ENCODE peak calls at places on chromosomes 3 and 15, in seven cellular contexts. L, M, V, B, D, S and A are unnamed samples.

GRCh38 chr3:173652093-173652492 is 254.5 kb downstream of the NLGN1 start:
- DNase-seq in V (no peak), D (no peak), S (no peak), L (no peak), B (no peak), M (no peak), A (no peak)

GRCh38 chr3:140342668-140343067 is 335.2 kb upstream of the TRIM42 start:
- DNase-seq in L (no peak), V (no peak), D (no peak), M (peak), S (no peak), B (peak), A (peak)

GRCh38 chr3:115470254-115470653 is 153.1 kb upstream of the GAP43 start:
- DNase-seq in D (no peak), V (peak), M (no peak), S (no peak), L (no peak), B (no peak), A (no peak)

GRCh38 chr3:38139191-38139590 is 730 bp downstream of the MYD88 start:
- DNase-seq in M (no peak), V (no peak), D (no peak), S (no peak), B (no peak), L (no peak), A (no peak)

GRCh38 chr3:115848641-115849040 is 225.3 kb downstream of the GAP43 start:
- DNase-seq in L (no peak), S (no peak), B (no peak), V (no peak), D (no peak), M (no peak), A (no peak)

GRCh38 chr15:69016021-69016595 is 1.6 kb downstream of the NOX5 start:
- DNase-seq in M (no peak), B (no peak), D (no peak), V (no peak), L (no peak), S (no peak), A (no peak)

GRCh38 chr15:90603893-90604292 is 74.2 kb downstream of the CRTC3 start:
- DNase-seq in S (no peak), B (peak), L (no peak), M (no peak), V (no peak), D (peak), A (no peak)

GRCh38 chr3:72924055-72924454 is 36.2 kb downstream of the GXYLT2 start:
- DNase-seq in L (no peak), M (no peak), B (peak), D (no peak), S (no peak), V (no peak), A (no peak)

GRCh38 chr15:74725241-74725774 is at the start of gene CYP1A1:
- DNase-seq in B (no peak), M (no peak), S (peak), V (peak), L (no peak), D (no peak), A (no peak)

GRCh38 chr15:88605507-88606436 is 15.4 kb upstream of the AEN start:
- DNase-seq in D (peak), M (no peak), B (no peak), L (no peak), V (no peak), S (peak), A (no peak)

GRCh38 chr3:19543212-19543841 is 390.7 kb downstream of the EFHB start:
- DNase-seq in D (no peak), M (no peak), V (no peak), B (peak), S (no peak), L (no peak), A (no peak)

GRCh38 chr3:5806192-5806591 is 618.7 kb downstream of the EDEM1 start:
- DNase-seq in S (no peak), B (peak), L (no peak), M (no peak), V (no peak), D (no peak), A (no peak)

GRCh38 chr3:104316118-104316517 is 1050.6 kb upstream of the ALCAM start:
- DNase-seq in M (no peak), L (no peak), D (no peak), S (no peak), V (no peak), B (peak), A (no peak)

GRCh38 chr3:151216641-151217040 is 13.6 kb upstream of the GPR171 start:
- DNase-seq in B (peak), M (no peak), V (no peak), S (no peak), L (no peak), D (peak), A (no peak)

GRCh38 chr3:159586587-159587202 is 401.9 kb upstream of the IL12A start:
- DNase-seq in L (peak), V (peak), S (peak), B (peak), M (no peak), D (peak), A (peak)

GRCh38 chr3:13002398-13003124 is 70.7 kb downstream of the IQSEC1 start:
- DNase-seq in D (no peak), L (no peak), B (peak), M (no peak), V (no peak), S (no peak), A (no peak)

GRCh38 chr15:90241343-90242192 is 7.6 kb downstream of the GDPGP1 start:
- DNase-seq in B (no peak), D (no peak), M (no peak), S (no peak), V (no peak), L (no peak), A (no peak)

GRCh38 chr15:50261979-50262378 is 3.5 kb downstream of the HDC start:
- DNase-seq in V (no peak), M (no peak), D (no peak), S (no peak), B (no peak), L (no peak), A (no peak)

GRCh38 chr15:90871716-90872480 is 3.5 kb downstream of the FURIN start:
- DNase-seq in S (no peak), L (no peak), B (no peak), M (no peak), D (no peak), V (no peak), A (no peak)

GRCh38 chr3:140532793-140533330 is 145.0 kb upstream of the TRIM42 start:
- DNase-seq in M (no peak), L (no peak), B (no peak), D (no peak), V (no peak), S (no peak), A (no peak)